ENCODE peak calls at places on chromosomes 16 and 17, in seven cellular contexts. N is heart left ventricle; B is mammary epithelial cell; J is psoas muscle; X is CD4-positive, alpha-beta T cell; K is Peyer's patch; V is dorsolateral prefrontal cortex. G is an unnamed sample.

GRCh38 chr17:5473906-5474305 is 5.1 kb upstream of the DHX33 start:
- DNase-seq in N (no peak), B (no peak), J (no peak), X (no peak), K (no peak), V (no peak), G (no peak)

GRCh38 chr16:58366247-58367031 is 25.8 kb upstream of the GINS3 start:
- DNase-seq in N (no peak), B (peak), J (no peak), X (no peak), K (no peak), V (no peak), G (no peak)

GRCh38 chr16:28155293-28155692 is 56.5 kb downstream of the XPO6 start:
- DNase-seq in N (no peak), B (no peak), J (no peak), X (no peak), K (no peak), V (no peak), G (no peak)

GRCh38 chr16:79519448-79519847 is 81.1 kb downstream of the MAF start:
- DNase-seq in N (peak), B (no peak), J (peak), X (no peak), K (no peak), V (no peak), G (no peak)

GRCh38 chr16:70689035-70689969 is 3.4 kb upstream of the MTSS2 start:
- DNase-seq in N (peak), B (no peak), J (peak), X (no peak), K (no peak), V (no peak), G (peak)

GRCh38 chr16:23290189-23291062 is 11.7 kb upstream of the SCNN1B start:
- DNase-seq in N (no peak), B (peak), J (no peak), X (no peak), K (no peak), V (no peak), G (no peak)

GRCh38 chr17:66447159-66447558 is 144.7 kb downstream of the PRKCA start:
- DNase-seq in N (no peak), B (no peak), J (no peak), X (no peak), K (no peak), V (no peak), G (no peak)

GRCh38 chr17:3557768-3558583 is at the start of gene TRPV3:
- DNase-seq in N (no peak), B (peak), J (peak), X (peak), K (peak), V (peak), G (no peak)

GRCh38 chr17:37824534-37825485 is 80.0 kb upstream of the HNF1B start:
- DNase-seq in N (no peak), B (peak), J (no peak), X (no peak), K (no peak), V (no peak), G (no peak)

GRCh38 chr16:88976359-88977027 is 514 bp downstream of the CBFA2T3 start:
- DNase-seq in N (no peak), B (no peak), J (no peak), X (no peak), K (no peak), V (no peak), G (no peak)

GRCh38 chr16:88978608-88979346 is 1.8 kb upstream of the CBFA2T3 start:
- DNase-seq in N (no peak), B (no peak), J (no peak), X (no peak), K (no peak), V (no peak), G (no peak)

GRCh38 chr16:88979616-88980015 is 2.6 kb upstream of the CBFA2T3 start:
- DNase-seq in N (no peak), B (no peak), J (no peak), X (no peak), K (no peak), V (no peak), G (no peak)

GRCh38 chr16:88977028-88977844 is at the start of gene CBFA2T3:
- DNase-seq in N (peak), B (no peak), J (peak), X (no peak), K (peak), V (no peak), G (peak)

DNA sequence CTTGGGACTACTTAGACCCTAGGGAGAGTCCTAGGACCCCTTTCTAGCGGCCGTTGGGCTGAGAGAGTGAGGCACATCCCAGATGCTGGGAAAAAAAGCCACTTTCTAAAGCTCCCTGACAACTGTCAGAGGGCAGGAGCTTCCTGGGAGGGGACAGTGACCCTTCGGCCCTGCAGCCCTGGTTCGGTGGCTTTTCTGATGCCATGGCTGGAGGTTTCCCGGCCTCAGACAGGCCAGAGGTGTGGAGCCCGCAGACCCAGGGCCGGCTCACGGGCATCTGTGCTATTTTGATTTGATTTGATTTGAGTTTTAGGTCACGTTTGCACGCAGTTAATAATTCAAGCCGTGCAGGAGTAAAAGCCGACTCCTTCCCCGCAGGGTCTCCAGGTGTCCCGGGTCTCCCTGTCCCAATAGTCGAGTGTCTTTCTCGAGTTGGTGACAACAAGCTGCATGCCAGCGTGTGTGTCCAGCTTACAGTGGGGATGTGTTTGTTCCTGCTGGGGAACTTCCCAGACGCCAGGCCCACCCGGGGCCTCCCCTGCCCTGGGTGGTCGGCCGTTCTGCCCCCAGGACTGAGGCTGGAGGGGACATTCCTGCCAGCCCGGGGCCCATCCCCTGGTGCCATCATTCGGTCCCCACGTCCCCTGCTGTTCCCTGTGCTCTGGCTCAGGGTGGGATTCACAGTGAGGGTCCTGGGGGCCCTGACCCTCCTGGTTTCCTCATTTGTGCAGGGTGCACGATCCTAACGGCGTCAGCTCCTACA is 1.0 kb upstream of the CBFA2T3 start:
- DNase-seq in N (no peak), B (no peak), J (no peak), X (no peak), K (no peak), V (no peak), G (no peak)
- H3K27ac ChIP-seq in N (no peak), B (no peak), J (no peak), X (no peak), K (peak), V (no peak), G (no peak)

DNA sequence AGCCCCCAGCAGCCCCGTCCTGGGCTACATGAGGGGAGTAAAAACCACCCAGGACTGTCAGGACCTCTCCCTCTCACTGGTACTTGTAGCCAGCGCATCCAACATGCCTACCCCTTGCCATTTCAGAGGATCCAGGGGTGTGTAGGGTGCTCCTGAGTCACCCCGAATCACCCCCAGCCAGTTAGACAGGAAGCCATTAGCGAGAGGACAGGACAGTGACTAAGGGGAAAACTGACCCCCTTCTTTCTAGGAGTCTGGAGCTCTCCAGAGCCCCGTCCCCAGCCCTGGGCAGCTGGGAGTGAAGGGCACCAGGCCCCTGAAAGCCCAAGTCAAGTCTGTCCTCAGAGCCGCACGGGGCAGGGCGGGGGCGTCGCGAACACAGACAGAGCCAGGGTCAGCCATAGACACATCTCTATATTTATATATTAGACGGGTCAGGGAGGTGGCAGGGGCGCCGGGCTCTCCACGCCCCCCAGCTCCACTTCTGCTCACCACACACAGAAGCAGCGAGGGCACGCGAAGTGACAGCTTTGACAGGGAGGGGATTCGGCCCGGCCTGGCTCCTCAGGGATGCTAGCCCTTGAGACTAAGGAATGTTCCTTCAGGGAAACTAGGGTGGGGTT is 485 bp upstream of the GDPD3 start:
- DNase-seq in N (no peak), B (peak), J (no peak), X (no peak), K (no peak), V (no peak), G (no peak)
- H3K27ac ChIP-seq in N (no peak), B (no peak), J (no peak), X (no peak), K (no peak), V (no peak), G (no peak)

GRCh38 chr16:11082860-11083388 is 138.6 kb downstream of the CLEC16A start:
- DNase-seq in N (no peak), B (no peak), J (no peak), X (no peak), K (no peak), V (no peak), G (no peak)
- H3K27ac ChIP-seq in N (no peak), B (no peak), J (peak), X (no peak), K (no peak), V (no peak), G (no peak)

GRCh38 chr16:19210175-19210924 is 42.3 kb downstream of the SYT17 start:
- DNase-seq in N (no peak), B (no peak), J (no peak), X (no peak), K (no peak), V (no peak), G (no peak)
- H3K27ac ChIP-seq in N (no peak), B (no peak), J (no peak), X (no peak), K (peak), V (no peak), G (no peak)

GRCh38 chr17:50151041-50151936 is 812 bp upstream of the PPP1R9B start:
- DNase-seq in N (peak), B (peak), J (peak), X (peak), K (peak), V (peak), G (peak)
- H3K27ac ChIP-seq in N (peak), B (peak), J (peak), X (peak), K (peak), V (peak), G (peak)

DNA sequence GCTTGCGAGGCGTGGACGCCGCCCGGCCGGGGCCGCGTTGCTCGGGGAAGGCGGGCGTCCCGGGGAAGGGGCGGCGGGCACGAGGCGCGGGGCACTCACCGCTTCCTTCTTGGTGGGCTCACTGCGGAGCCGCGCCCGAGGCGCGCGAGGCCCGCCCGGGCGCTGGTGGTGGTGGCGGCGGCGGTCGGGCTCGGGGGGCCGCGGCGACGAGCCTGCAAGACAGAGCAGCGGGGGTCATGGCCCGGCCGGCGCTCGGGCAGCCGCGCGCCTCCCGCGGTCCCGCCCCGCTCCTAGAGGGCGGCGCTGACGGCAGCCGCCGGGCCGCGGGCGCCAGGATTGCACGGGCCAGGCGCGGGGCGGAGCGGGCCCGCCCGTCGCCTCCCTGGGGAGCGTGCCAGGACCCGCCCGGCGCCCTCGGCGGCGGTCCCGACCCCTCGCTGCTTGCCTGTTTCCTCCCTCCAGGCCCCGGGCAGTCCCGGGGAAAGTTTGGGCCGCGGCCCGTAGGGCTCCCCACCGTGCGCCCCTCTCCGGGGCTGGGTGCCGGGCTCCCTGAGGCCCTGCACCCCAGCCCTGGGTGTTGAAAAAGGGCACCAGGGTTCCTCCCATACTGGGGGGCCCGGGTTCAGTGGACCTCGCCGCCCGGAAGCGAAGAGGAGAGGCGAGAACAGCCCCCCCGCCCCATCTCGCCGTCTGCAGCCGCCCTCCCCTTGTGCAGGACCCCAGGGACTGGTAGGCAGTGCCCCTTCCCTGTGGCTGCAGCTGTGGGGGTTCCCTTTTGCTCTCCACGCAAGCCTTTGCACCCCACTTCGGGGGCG is at the start of gene C16orf74:
- DNase-seq in N (peak), B (peak), J (peak), X (no peak), K (peak), V (no peak), G (no peak)
- H3K27ac ChIP-seq in N (no peak), B (peak), J (no peak), X (no peak), K (peak), V (no peak), G (no peak)

GRCh38 chr17:29706045-29706431 is 83.3 kb upstream of the CORO6 start:
- DNase-seq in N (no peak), B (no peak), J (no peak), X (no peak), K (no peak), V (no peak), G (no peak)
- H3K27ac ChIP-seq in N (peak), B (no peak), J (peak), X (peak), K (peak), V (peak), G (peak)

GRCh38 chr16:87457724-87458423 is 35.0 kb downstream of the ZCCHC14 start:
- DNase-seq in N (no peak), B (peak), J (no peak), X (no peak), K (no peak), V (no peak), G (no peak)
- H3K27ac ChIP-seq in N (no peak), B (peak), J (no peak), X (no peak), K (no peak), V (no peak), G (no peak)

GRCh38 chr17:55606431-55606830 is 95.2 kb upstream of the SMIM36 start:
- DNase-seq in N (no peak), B (no peak), J (no peak), X (no peak), K (no peak), V (no peak), G (no peak)
- H3K27ac ChIP-seq in N (no peak), B (no peak), J (no peak), X (no peak), K (no peak), V (no peak), G (no peak)

DNA sequence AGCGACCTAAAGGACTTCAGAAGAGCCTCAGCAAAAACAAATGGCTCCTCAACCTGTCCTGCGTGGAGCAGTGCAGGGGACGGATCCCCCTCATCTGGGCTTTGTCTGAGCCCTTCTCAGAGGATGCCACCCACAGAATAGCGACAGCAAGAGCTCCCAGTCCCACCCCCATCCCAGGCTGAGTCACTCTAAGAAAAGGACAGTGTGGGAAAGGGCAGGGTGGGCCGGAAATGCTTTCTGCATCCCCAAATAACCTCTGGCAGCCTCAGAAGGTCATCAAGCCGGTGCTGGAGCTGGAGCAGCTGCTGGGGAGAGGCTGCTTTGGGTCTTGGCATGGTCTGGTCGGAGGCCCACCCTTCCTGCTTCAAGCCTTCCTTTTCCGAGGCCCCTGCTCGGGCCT is 8.9 kb downstream of the SLC12A4 start:
- DNase-seq in N (peak), B (no peak), J (peak), X (no peak), K (no peak), V (no peak), G (no peak)
- H3K27ac ChIP-seq in N (peak), B (no peak), J (peak), X (no peak), K (no peak), V (no peak), G (no peak)